ENCODE peak calls at places on chromosomes 1 and 21, in six cellular contexts. One of them, this sample, is unnamed.
A peak's percentile ranks its signal among the peaks of the same experiment; 100 is the strongest.

GRCh38 chr1:11134352-11135266 is 34.9 kb upstream of the EXOSC10 start:
- DNase-seq in GM19239: no peak
- DNase-seq in fibroblast of the aortic adventitia: peak; percentile 13
- DNase-seq in pons: no peak
- DNase-seq in GM23248: peak; percentile 47
- DNase-seq in activated naive CD8-positive, alpha-beta T cell treated with anti-CD3 and anti-CD28 coated beads for 36 hours: no peak
- DNase-seq in this sample: peak; percentile 94

GRCh38 chr1:109873278-109874175 is 37.1 kb upstream of the CSF1 start:
- DNase-seq in fibroblast of the aortic adventitia: peak; percentile 82
- DNase-seq in GM19239: no peak
- DNase-seq in pons: no peak
- DNase-seq in GM23248: peak; percentile 32
- DNase-seq in activated naive CD8-positive, alpha-beta T cell treated with anti-CD3 and anti-CD28 coated beads for 36 hours: no peak
- DNase-seq in this sample: peak; percentile 81

GRCh38 chr1:109823543-109824348 is 60.0 kb upstream of the EPS8L3 start:
- DNase-seq in GM19239: no peak
- DNase-seq in activated naive CD8-positive, alpha-beta T cell treated with anti-CD3 and anti-CD28 coated beads for 36 hours: no peak
- DNase-seq in fibroblast of the aortic adventitia: peak; percentile 66
- DNase-seq in pons: no peak
- DNase-seq in GM23248: peak; percentile 77
- DNase-seq in this sample: peak; percentile 92

GRCh38 chr1:26431979-26432695 is at the start of gene DHDDS:
- DNase-seq in GM19239: peak; percentile 89
- DNase-seq in fibroblast of the aortic adventitia: peak; percentile 98
- DNase-seq in activated naive CD8-positive, alpha-beta T cell treated with anti-CD3 and anti-CD28 coated beads for 36 hours: peak; percentile 99
- DNase-seq in pons: peak; percentile 96
- DNase-seq in GM23248: peak; percentile 100
- DNase-seq in this sample: peak; percentile 97

GRCh38 chr1:234504969-234505773 is 26.2 kb upstream of the TARBP1 start:
- DNase-seq in GM23248: no peak
- DNase-seq in pons: no peak
- DNase-seq in GM19239: no peak
- DNase-seq in activated naive CD8-positive, alpha-beta T cell treated with anti-CD3 and anti-CD28 coated beads for 36 hours: no peak
- DNase-seq in fibroblast of the aortic adventitia: no peak
- DNase-seq in this sample: no peak

GRCh38 chr1:225517697-225518096 is 89.9 kb upstream of the LBR start:
- DNase-seq in fibroblast of the aortic adventitia: no peak
- DNase-seq in activated naive CD8-positive, alpha-beta T cell treated with anti-CD3 and anti-CD28 coated beads for 36 hours: no peak
- DNase-seq in pons: peak; percentile 57
- DNase-seq in GM23248: peak; percentile 8
- DNase-seq in GM19239: no peak
- DNase-seq in this sample: no peak

GRCh38 chr21:46458315-46459023 is at the start of gene DIP2A:
- DNase-seq in activated naive CD8-positive, alpha-beta T cell treated with anti-CD3 and anti-CD28 coated beads for 36 hours: peak; percentile 97
- DNase-seq in fibroblast of the aortic adventitia: peak; percentile 94
- DNase-seq in GM19239: peak; percentile 98
- DNase-seq in GM23248: peak; percentile 99
- DNase-seq in pons: peak; percentile 98
- DNase-seq in this sample: peak; percentile 98

GRCh38 chr1:29355375-29355774 is 119.1 kb downstream of the PTPRU start:
- DNase-seq in pons: no peak
- DNase-seq in fibroblast of the aortic adventitia: no peak
- DNase-seq in activated naive CD8-positive, alpha-beta T cell treated with anti-CD3 and anti-CD28 coated beads for 36 hours: no peak
- DNase-seq in GM19239: no peak
- DNase-seq in GM23248: no peak
- DNase-seq in this sample: no peak

This sample was measured in M059J.